ENCODE peak calls at places on chromosomes 4 and X, in seven cellular contexts. I is uterus, Q is body of pancreas, H is colonic mucosa, C is tibial artery, S is cardiac muscle cell, D is transverse colon. P is an unnamed sample.
A peak's percentile ranks its signal among the peaks of the same experiment; 100 is the strongest.

GRCh38 chr4:136012250-136012649 is 1520.0 kb downstream of the PCDH18 start:
- DNase-seq in I (no peak), Q (no peak), H (no peak), C (no peak), S (no peak), D (no peak), P (no peak)

GRCh38 chr4:154194649-154195048 is 296.9 kb downstream of the DCHS2 start:
- DNase-seq in I (no peak), Q (no peak), H (no peak), C (no peak), S (no peak), D (no peak), P (no peak)

GRCh38 chrX:71911731-71912050 is 1.0 kb downstream of the NHSL2 start:
- DNase-seq in I (peak; percentile 33), Q (peak; percentile 10), H (no peak), C (no peak), S (no peak), D (peak; percentile 8), P (no peak)

GRCh38 chrX:11239230-11239629 is 54.0 kb upstream of the AMELX start:
- DNase-seq in I (no peak), Q (no peak), H (peak; percentile 21), C (no peak), S (peak; percentile 42), D (no peak), P (peak; percentile 52)

GRCh38 chr4:182293836-182294235 is 50.6 kb downstream of the TENM3 start:
- DNase-seq in I (no peak), Q (no peak), H (no peak), C (no peak), S (no peak), D (no peak), P (no peak)

GRCh38 chr4:43457866-43458265 is 565.4 kb downstream of the GRXCR1 start:
- DNase-seq in I (no peak), Q (no peak), H (no peak), C (no peak), S (no peak), D (no peak), P (no peak)

GRCh38 chr4:37157403-37158167 is 87.0 kb upstream of the NWD2 start:
- DNase-seq in I (no peak), Q (no peak), H (no peak), C (no peak), S (no peak), D (no peak), P (no peak)

GRCh38 chr4:15702941-15703403 is at the start of gene BST1:
- DNase-seq in I (peak; percentile 53), Q (peak; percentile 32), H (peak; percentile 89), C (peak; percentile 82), S (peak; percentile 77), D (peak; percentile 81), P (peak; percentile 71)

GRCh38 chrX:12139934-12140611 is 1.8 kb downstream of the FRMPD4 start:
- DNase-seq in I (no peak), Q (no peak), H (no peak), C (no peak), S (peak; percentile 19), D (no peak), P (no peak)

GRCh38 chr4:138891610-138892009 is 124.0 kb upstream of the NOCT start:
- DNase-seq in I (no peak), Q (no peak), H (no peak), C (no peak), S (no peak), D (no peak), P (peak; percentile 22)

GRCh38 chr4:145299380-145300076 is 119.1 kb upstream of the OTUD4 start:
- DNase-seq in I (no peak), Q (no peak), H (no peak), C (no peak), S (peak; percentile 63), D (no peak), P (peak; percentile 88)

GRCh38 chr4:83677656-83678055 is 141.7 kb downstream of the GPAT3 start:
- DNase-seq in I (no peak), Q (no peak), H (no peak), C (no peak), S (no peak), D (no peak), P (no peak)

GRCh38 chr4:38138363-38138762 is 178.2 kb downstream of the PTTG2 start:
- DNase-seq in I (no peak), Q (no peak), H (no peak), C (no peak), S (no peak), D (no peak), P (no peak)

GRCh38 chr4:18042754-18043153 is 21.2 kb upstream of the LCORL start:
- DNase-seq in I (no peak), Q (no peak), H (no peak), C (no peak), S (no peak), D (no peak), P (no peak)

GRCh38 chrX:69238960-69239231 is 73.6 kb upstream of the PJA1 start:
- DNase-seq in I (no peak), Q (no peak), H (no peak), C (no peak), S (no peak), D (no peak), P (no peak)

GRCh38 chrX:136259543-136259942 is 8.3 kb upstream of the MAP7D3 start:
- DNase-seq in I (no peak), Q (no peak), H (no peak), C (no peak), S (peak; percentile 79), D (no peak), P (peak; percentile 39)

GRCh38 chr4:113699772-113700171 is 61.8 kb downstream of the CAMK2D start:
- DNase-seq in I (no peak), Q (no peak), H (no peak), C (no peak), S (no peak), D (no peak), P (no peak)

GRCh38 chr4:66704243-66704642 is 841.1 kb downstream of the CENPC start:
- DNase-seq in I (no peak), Q (no peak), H (no peak), C (no peak), S (no peak), D (no peak), P (no peak)

GRCh38 chr4:3873446-3874415 is 107.5 kb downstream of the ADRA2C start:
- DNase-seq in I (no peak), Q (no peak), H (no peak), C (peak; percentile 63), S (no peak), D (no peak), P (no peak)

GRCh38 chrX:72110051-72110926 is 21.4 kb downstream of the RTL5 start:
- DNase-seq in I (no peak), Q (no peak), H (no peak), C (no peak), S (no peak), D (no peak), P (no peak)

GRCh38 chr4:103011378-103012025 is 8.0 kb downstream of the SLC9B1 start:
- DNase-seq in I (peak; percentile 24), Q (peak; percentile 78), H (peak; percentile 53), C (no peak), S (peak; percentile 59), D (peak; percentile 75), P (no peak)

GRCh38 chr4:787561-787981 is 38.4 kb downstream of the CPLX1 start:
- DNase-seq in I (no peak), Q (no peak), H (no peak), C (no peak), S (no peak), D (no peak), P (no peak)

GRCh38 chrX:69503228-69503834 is 795 bp upstream of the NALF2 start:
- DNase-seq in I (no peak), Q (no peak), H (no peak), C (no peak), S (peak; percentile 54), D (no peak), P (no peak)

DNA sequence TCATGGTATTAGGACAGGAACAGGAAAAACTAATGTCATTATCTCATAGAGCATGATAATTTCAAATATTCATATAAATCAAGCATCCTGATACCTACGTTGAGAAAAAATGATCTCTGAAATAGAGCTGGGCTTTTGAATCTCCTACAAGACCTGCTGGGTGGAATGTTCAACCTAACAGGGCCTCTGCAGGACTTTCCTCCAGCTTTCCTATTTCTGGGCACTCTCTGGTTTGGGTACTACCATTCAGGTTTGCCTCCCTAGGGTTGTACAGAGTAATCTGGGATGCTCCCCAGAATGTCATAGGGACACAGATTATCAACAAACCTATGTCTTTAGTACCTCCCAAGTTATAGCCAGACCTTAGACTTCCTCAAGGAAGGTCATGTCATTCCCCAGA is 108.9 kb downstream of the CDS1 start:
- DNase-seq in I (no peak), Q (no peak), H (no peak), C (no peak), S (no peak), D (no peak), P (no peak)
- H3K27ac ChIP-seq in I (no peak overlapping the region), Q (no peak overlapping the region), H (no peak overlapping the region), C (no peak overlapping the region), S (no peak overlapping the region), D (no peak overlapping the region), P (peak overlapping the region; percentile 5)

GRCh38 chrX:24175276-24175675 is 25.7 kb downstream of the ZFX start:
- DNase-seq in I (no peak), Q (no peak), H (no peak), C (no peak), S (no peak), D (no peak), P (no peak)
- TF ChIP-seq CTCF in I (no peak), Q (no peak), H (no peak), C (no peak), S (no peak), D (no peak), P (no peak)

GRCh38 chr4:7561557-7561956 is 126.8 kb upstream of the PSAPL1 start:
- DNase-seq in I (no peak), Q (no peak), H (no peak), C (no peak), S (no peak), D (no peak), P (no peak)
- H3K27ac ChIP-seq in I (no peak overlapping the region), Q (no peak overlapping the region), H (no peak overlapping the region), C (no peak overlapping the region), S (no peak overlapping the region), D (no peak overlapping the region), P (no peak overlapping the region)

DNA sequence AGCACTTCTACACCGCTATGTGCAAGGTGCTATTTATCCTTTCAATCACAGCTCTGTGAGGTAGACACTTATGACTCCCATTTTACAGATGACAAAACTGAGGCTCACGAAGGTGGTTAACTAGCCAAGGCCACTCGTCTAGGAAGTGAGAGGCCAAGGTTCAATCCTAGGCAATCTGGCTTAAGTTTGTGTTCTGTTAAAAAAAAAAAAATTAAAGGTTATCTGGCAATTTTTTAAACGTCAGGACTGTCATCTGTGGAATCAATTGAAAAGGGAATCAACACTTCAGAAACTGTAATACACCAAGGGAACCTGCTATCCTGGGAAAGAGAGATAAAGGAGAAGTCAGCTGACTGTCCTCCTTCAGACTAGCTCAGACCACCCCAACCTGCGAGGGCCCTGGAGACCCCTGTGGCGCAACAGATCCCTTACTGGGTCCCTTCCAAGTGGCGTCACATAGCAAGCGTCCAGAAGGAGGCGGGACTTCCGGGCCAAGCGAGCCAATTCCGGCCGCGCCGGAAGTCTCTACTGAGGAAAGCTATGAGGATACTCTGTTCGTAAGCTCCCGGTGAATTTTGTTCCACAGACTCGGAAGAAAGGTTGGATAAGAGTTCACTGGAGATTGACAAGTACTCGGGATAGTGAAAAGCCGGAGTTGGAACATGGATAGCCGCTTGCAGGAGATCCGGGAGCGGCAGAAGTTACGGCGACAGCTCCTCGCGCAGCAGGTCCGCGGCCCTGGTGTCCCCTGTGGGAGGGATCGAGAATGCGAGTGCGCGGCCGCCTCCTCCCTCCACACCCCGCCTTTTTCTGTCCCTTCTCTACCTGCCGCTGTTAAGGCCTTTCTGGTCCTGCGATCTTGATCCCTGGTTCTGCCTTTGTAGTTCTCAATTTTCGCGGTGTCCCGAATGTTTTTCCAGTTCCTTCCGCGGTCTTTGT is at the start of gene METTL14:
- DNase-seq in I (peak; percentile 93), Q (peak; percentile 92), H (peak; percentile 96), C (peak; percentile 95), S (peak; percentile 95), D (peak; percentile 93), P (peak; percentile 91)
- TF ChIP-seq CTCF in I (no peak), Q (peak; percentile 43), H (peak; percentile 13), C (peak; percentile 36), S (no peak), D (peak; percentile 20), P (peak; percentile 13)

P was measured in brain microvascular endothelial cell.